ENCODE peak calls at places on chromosomes 12 and 14, in four cellular contexts. One of them, this sample, is unnamed.

GRCh38 chr14:73248294-73248868 is 11.1 kb downstream of the PAPLN start:
- DNase-seq in BJ: no peak
- DNase-seq in sigmoid colon: no peak
- DNase-seq in tibial nerve: no peak
- DNase-seq in this sample: no peak

GRCh38 chr12:49230810-49231209 is 34.1 kb upstream of the TUBA1C start:
- DNase-seq in tibial nerve: no peak
- DNase-seq in BJ: no peak
- DNase-seq in sigmoid colon: no peak
- DNase-seq in this sample: no peak

GRCh38 chr12:92552412-92553108 is 150.2 kb upstream of the PLEKHG7 start:
- DNase-seq in tibial nerve: no peak
- DNase-seq in sigmoid colon: no peak
- DNase-seq in BJ: no peak
- DNase-seq in this sample: no peak

GRCh38 chr14:86865934-86866333 is 1127.0 kb downstream of the GALC start:
- DNase-seq in tibial nerve: no peak
- DNase-seq in BJ: no peak
- DNase-seq in sigmoid colon: no peak
- DNase-seq in this sample: no peak

GRCh38 chr12:991350-992278 is 591 bp downstream of the ERC1 start:
- DNase-seq in BJ: no peak
- DNase-seq in sigmoid colon: no peak
- DNase-seq in tibial nerve: no peak
- DNase-seq in this sample: no peak

GRCh38 chr12:53006810-53007742 is 820 bp downstream of the EIF4B start:
- DNase-seq in BJ: no peak
- DNase-seq in sigmoid colon: peak; percentile 85
- DNase-seq in tibial nerve: peak; percentile 50
- DNase-seq in this sample: no peak

GRCh38 chr14:93725002-93725582 is 63.2 kb downstream of the PRIMA1 start:
- DNase-seq in sigmoid colon: peak; percentile 56
- DNase-seq in BJ: no peak
- DNase-seq in tibial nerve: no peak
- DNase-seq in this sample: no peak

GRCh38 chr14:104940526-104941150 is 16.0 kb downstream of the PLD4 start:
- DNase-seq in sigmoid colon: peak; percentile 32
- DNase-seq in tibial nerve: no peak
- DNase-seq in BJ: no peak
- DNase-seq in this sample: no peak

GRCh38 chr12:127013222-127013621 is 1253.7 kb upstream of the TMEM132C start:
- DNase-seq in BJ: no peak
- DNase-seq in tibial nerve: no peak
- DNase-seq in sigmoid colon: no peak
- DNase-seq in this sample: no peak

GRCh38 chr14:87014854-87015253 is 978.1 kb downstream of the GALC start:
- DNase-seq in sigmoid colon: no peak
- DNase-seq in BJ: no peak
- DNase-seq in tibial nerve: no peak
- DNase-seq in this sample: no peak

GRCh38 chr12:14907953-14908352 is 22.3 kb upstream of the MGP start:
- DNase-seq in BJ: no peak
- DNase-seq in sigmoid colon: no peak
- DNase-seq in tibial nerve: no peak
- DNase-seq in this sample: no peak

GRCh38 chr12:99619389-99620158 is 28.0 kb upstream of the GARIN6 start:
- DNase-seq in tibial nerve: no peak
- DNase-seq in sigmoid colon: no peak
- DNase-seq in BJ: no peak
- DNase-seq in this sample: peak; percentile 43

GRCh38 chr12:93145086-93145485 is 216.0 kb upstream of the EEA1 start:
- DNase-seq in sigmoid colon: no peak
- DNase-seq in tibial nerve: no peak
- DNase-seq in BJ: peak; percentile 74
- DNase-seq in this sample: no peak

DNA sequence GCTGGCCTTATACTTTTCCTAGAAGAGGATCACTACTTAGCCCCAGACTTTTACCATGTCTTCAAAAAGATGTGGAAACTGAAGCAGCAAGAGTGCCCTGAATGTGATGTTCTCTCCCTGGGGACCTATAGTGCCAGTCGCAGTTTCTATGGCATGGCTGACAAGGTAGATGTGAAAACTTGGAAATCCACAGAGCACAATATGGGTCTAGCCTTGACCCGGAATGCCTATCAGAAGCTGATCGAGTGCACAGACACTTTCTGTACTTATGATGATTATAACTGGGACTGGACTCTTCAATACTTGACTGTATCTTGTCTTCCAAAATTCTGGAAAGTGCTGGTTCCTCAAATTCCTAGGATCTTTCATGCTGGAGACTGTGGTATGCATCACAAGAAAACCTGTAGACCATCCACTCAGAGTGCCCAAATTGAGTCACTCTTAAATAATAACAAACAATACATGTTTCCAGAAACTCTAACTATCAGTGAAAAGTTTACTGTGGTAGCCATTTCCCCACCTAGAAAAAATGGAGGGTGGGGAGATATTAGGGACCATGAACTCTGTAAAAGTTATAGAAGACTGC is 1.5 kb downstream of the MGAT2 start:
- DNase-seq in sigmoid colon: no peak
- DNase-seq in BJ: no peak
- DNase-seq in tibial nerve: no peak
- DNase-seq in this sample: no peak
- H3K4me3 ChIP-seq in sigmoid colon: peak overlapping the region; percentile 73
- H3K4me3 ChIP-seq in BJ: peak overlapping the region; percentile 95
- H3K4me3 ChIP-seq in tibial nerve: no peak overlapping the region
- H3K4me3 ChIP-seq in this sample: peak overlapping the region; percentile 82

DNA sequence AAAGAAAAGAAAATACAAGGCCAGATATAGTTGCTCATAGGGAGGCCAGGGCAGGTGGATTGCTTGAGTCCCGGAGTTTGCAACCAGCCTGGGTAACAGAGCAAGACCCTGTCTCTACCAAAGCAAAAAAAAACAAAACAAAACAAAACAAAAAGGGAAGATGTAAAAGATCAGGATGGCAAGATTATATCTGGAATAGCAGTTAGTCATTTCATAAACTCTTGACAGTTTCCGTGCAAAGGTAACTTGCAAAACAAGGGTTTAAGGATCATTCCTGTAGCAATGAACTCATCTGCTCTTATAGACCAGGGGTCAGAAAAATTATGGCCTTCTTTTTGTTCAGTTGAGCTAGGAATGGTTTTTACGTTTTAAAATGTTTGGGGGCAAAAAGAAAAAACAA is 29.6 kb downstream of the GIT2 start:
- DNase-seq in tibial nerve: no peak
- DNase-seq in sigmoid colon: no peak
- DNase-seq in BJ: no peak
- DNase-seq in this sample: no peak
- H3K36me3 ChIP-seq in tibial nerve: no peaks in the 10 kb centered on the region
- H3K36me3 ChIP-seq in sigmoid colon: peaks cover 92% of the 10 kb centered on the region
- H3K36me3 ChIP-seq in BJ: peaks cover 11% of the 10 kb centered on the region
- H3K36me3 ChIP-seq in this sample: no peaks in the 10 kb centered on the region

DNA sequence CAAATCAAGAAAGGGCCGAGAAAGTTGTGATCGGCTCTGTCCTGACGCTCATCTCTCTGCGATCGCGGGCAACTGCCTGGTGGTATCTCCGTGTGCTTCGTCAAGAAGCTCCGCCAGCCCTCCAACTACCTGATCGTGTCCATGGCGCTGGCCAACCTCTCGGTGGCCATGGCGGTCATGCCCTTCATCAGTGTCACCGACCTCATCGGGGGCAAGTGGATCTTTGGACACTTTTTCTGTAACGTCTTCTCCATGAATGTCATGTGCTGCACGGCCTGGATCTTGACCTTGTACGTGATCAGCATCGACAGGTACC is 1.6 kb upstream of the HEBP1 start:
- DNase-seq in BJ: no peak
- DNase-seq in sigmoid colon: peak; percentile 67
- DNase-seq in tibial nerve: no peak
- DNase-seq in this sample: no peak
- H3K4me3 ChIP-seq in BJ: peak overlapping the region; percentile 82
- H3K4me3 ChIP-seq in sigmoid colon: peak overlapping the region; percentile 62
- H3K4me3 ChIP-seq in tibial nerve: peak overlapping the region; percentile 58
- H3K4me3 ChIP-seq in this sample: peak overlapping the region; percentile 40

GRCh38 chr12:124970647-124971402 is 18.1 kb downstream of the DHX37 start:
- DNase-seq in BJ: no peak
- DNase-seq in tibial nerve: no peak
- DNase-seq in sigmoid colon: no peak
- DNase-seq in this sample: no peak

GRCh38 chr12:124967016-124967739 is 21.8 kb downstream of the DHX37 start:
- DNase-seq in sigmoid colon: no peak
- DNase-seq in BJ: no peak
- DNase-seq in tibial nerve: no peak
- DNase-seq in this sample: no peak

GRCh38 chr12:124971603-124972002 is 17.3 kb downstream of the DHX37 start:
- DNase-seq in BJ: no peak
- DNase-seq in sigmoid colon: no peak
- DNase-seq in tibial nerve: no peak
- DNase-seq in this sample: no peak

GRCh38 chr12:124972211-124972610 is 16.7 kb downstream of the DHX37 start:
- DNase-seq in BJ: no peak
- DNase-seq in tibial nerve: no peak
- DNase-seq in sigmoid colon: no peak
- DNase-seq in this sample: no peak

DNA sequence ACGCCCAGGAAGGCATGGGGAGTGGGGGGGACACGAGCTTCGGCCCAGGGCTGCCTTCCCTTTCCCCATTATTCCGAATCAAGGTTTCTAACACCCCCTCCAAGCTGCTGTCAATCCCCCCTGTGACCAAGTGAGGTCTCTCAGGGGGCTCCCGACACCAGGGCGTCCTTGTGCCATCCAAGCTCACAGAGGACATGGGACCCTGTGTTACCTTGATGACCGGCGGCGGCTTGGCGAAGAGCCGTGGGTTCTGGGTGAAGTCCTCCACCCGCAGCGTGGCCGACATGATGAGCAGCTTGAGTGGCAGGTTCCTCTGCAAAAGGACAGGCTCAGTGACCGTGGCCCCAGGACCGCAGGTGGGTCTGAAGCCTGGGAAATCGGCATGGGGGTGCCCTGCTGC is 20.3 kb downstream of the DHX37 start:
- DNase-seq in BJ: no peak
- DNase-seq in tibial nerve: no peak
- DNase-seq in sigmoid colon: no peak
- DNase-seq in this sample: no peak
- H3K36me3 ChIP-seq in BJ: peaks cover 32% of the 10 kb centered on the region
- H3K36me3 ChIP-seq in tibial nerve: peaks cover 4% of the 10 kb centered on the region
- H3K36me3 ChIP-seq in sigmoid colon: peaks cover 97% of the 10 kb centered on the region
- H3K36me3 ChIP-seq in this sample: peaks cover 53% of the 10 kb centered on the region

DNA sequence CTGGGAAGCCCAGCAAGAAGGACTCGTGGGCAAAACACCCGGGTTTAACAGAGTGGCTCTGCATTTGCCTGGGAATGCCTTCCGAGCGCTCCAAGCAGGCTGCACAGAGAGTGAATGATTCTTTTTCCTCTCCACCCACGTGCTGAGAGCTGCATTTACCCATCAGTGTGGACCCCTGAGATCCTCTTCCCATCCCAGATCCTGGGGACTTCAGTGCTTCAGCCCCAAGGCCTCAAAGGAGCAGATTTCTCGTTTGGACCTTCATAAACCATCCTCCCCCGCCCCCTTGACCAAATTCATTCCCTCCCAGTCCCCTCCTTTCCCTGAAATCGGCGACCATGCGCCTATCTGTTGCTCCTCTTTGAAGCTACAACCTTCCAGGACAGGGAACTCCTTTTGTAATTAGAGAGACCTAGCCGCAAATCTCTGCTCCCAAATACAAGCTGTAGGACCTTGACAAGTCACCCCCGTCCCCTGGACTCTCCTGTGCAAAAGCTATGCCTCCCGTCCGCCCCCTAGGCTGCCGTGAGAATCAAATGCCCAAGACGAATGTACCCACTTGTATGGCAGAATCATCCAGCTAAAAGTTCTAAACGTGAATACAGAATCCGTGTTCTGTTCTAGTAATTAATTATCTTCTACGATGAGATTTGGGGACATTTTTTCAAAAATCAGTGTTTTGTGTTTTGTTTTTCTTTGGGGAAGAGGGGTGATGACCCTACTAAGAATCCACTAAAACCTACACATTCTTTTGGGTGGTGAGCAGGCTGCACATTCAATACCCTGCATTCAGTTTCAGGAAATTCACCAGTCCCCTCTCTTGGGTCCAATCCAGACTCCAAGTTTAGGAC is 8.8 kb downstream of the TBX5 start:
- DNase-seq in BJ: no peak
- DNase-seq in sigmoid colon: peak; percentile 40
- DNase-seq in tibial nerve: no peak
- DNase-seq in this sample: no peak
- H3K4me3 ChIP-seq in BJ: peak overlapping the region; percentile 42
- H3K4me3 ChIP-seq in sigmoid colon: no peak overlapping the region
- H3K4me3 ChIP-seq in tibial nerve: no peak overlapping the region
- H3K4me3 ChIP-seq in this sample: no peak overlapping the region

GRCh38 chr12:63164911-63165310 is 13.9 kb upstream of the AVPR1A start:
- DNase-seq in tibial nerve: no peak
- DNase-seq in BJ: no peak
- DNase-seq in sigmoid colon: no peak
- DNase-seq in this sample: no peak

GRCh38 chr12:63170321-63170720 is 19.3 kb upstream of the AVPR1A start:
- DNase-seq in tibial nerve: no peak
- DNase-seq in BJ: no peak
- DNase-seq in sigmoid colon: no peak
- DNase-seq in this sample: no peak
- H3K36me3 ChIP-seq in tibial nerve: no peaks in the 10 kb centered on the region
- H3K36me3 ChIP-seq in BJ: no peaks in the 10 kb centered on the region
- H3K36me3 ChIP-seq in sigmoid colon: no peaks in the 10 kb centered on the region
- H3K36me3 ChIP-seq in this sample: no peaks in the 10 kb centered on the region

GRCh38 chr12:57031789-57032188 is 15.5 kb upstream of the TAC3 start:
- DNase-seq in sigmoid colon: peak; percentile 45
- DNase-seq in BJ: no peak
- DNase-seq in tibial nerve: no peak
- DNase-seq in this sample: no peak
- H3K4me3 ChIP-seq in sigmoid colon: no peak overlapping the region
- H3K4me3 ChIP-seq in BJ: no peak overlapping the region
- H3K4me3 ChIP-seq in tibial nerve: no peak overlapping the region
- H3K4me3 ChIP-seq in this sample: no peak overlapping the region

DNA sequence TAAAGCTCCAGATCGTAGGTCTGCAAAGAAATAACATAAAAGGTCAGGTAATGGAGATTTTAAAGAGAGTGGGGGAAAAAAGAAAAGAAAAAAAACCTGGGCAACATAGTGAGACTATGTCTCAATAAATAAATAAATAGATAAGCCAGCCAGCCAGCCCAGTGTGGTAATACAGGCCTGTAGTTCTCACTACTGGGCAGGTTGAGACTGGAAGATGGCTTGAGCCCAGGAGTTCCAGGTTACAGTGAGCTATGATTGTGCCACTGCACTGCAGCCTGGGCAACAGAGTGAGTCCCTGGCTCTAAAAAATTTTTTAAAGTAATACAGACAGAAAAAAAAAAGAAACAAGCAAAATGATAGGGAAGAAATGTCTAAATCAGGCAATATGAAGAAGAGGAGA is 43.2 kb upstream of the BBS10 start:
- DNase-seq in BJ: no peak
- DNase-seq in sigmoid colon: no peak
- DNase-seq in tibial nerve: no peak
- DNase-seq in this sample: no peak
- H3K36me3 ChIP-seq in BJ: peaks cover 4% of the 10 kb centered on the region
- H3K36me3 ChIP-seq in sigmoid colon: peaks cover 47% of the 10 kb centered on the region
- H3K36me3 ChIP-seq in tibial nerve: no peaks in the 10 kb centered on the region
- H3K36me3 ChIP-seq in this sample: no peaks in the 10 kb centered on the region

DNA sequence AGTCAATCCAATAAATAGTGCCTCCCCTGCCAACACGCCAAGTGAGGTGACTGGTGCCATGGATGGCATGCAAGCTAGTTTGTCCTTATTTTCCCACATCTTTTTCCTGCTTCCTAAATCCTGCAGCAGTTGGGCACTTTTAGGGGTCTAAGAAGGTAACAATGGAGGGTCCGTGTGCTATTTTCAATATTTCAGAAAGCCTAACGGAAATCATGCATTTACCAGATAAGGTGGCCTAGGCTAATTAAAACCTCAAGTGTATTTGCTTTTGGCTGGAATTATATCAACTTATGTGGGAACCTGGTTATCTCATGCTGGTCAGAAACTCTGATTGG is 4.9 kb downstream of the ITGA5 start:
- DNase-seq in tibial nerve: no peak
- DNase-seq in BJ: no peak
- DNase-seq in sigmoid colon: no peak
- DNase-seq in this sample: no peak
- H3K4me3 ChIP-seq in tibial nerve: no peak overlapping the region
- H3K4me3 ChIP-seq in BJ: no peak overlapping the region
- H3K4me3 ChIP-seq in sigmoid colon: peak overlapping the region; percentile 100
- H3K4me3 ChIP-seq in this sample: no peak overlapping the region